ENCODE peak calls at places on chromosomes 5 and 9, in six cellular contexts. G, N, E, I, V and F are unnamed samples.

GRCh38 chr5:180343846-180344327 is 9.2 kb downstream of the GFPT2 start:
- DNase-seq in N (no peak), G (no peak), E (no peak), I (no peak), V (no peak), F (no peak)

GRCh38 chr9:34512131-34513078 is 10.4 kb downstream of the ENHO start:
- DNase-seq in N (no peak), E (no peak), I (no peak), G (peak; percentile 29), V (no peak), F (no peak)

GRCh38 chr5:149002761-149003689 is 59.8 kb downstream of the SH3TC2 start:
- DNase-seq in G (no peak), V (peak; percentile 23), N (no peak), I (no peak), E (no peak), F (no peak)

GRCh38 chr9:71308454-71308853 is 187.0 kb upstream of the TRPM3 start:
- DNase-seq in G (no peak), N (no peak), I (no peak), V (no peak), E (no peak), F (no peak)

GRCh38 chr5:113804943-113805342 is 291.4 kb downstream of the YTHDC2 start:
- DNase-seq in I (no peak), V (no peak), E (no peak), N (no peak), G (no peak), F (no peak)

GRCh38 chr5:179409806-179410205 is 64.5 kb upstream of the ADAMTS2 start:
- DNase-seq in E (no peak), G (no peak), N (no peak), V (no peak), I (no peak), F (no peak)

GRCh38 chr5:73393606-73394489 is 54.7 kb downstream of the FOXD1 start:
- DNase-seq in E (no peak), V (no peak), G (no peak), I (no peak), N (peak; percentile 62), F (no peak)

GRCh38 chr5:85921590-85921989 is 696.2 kb upstream of the COX7C start:
- DNase-seq in E (no peak), G (no peak), V (no peak), N (no peak), I (no peak), F (no peak)

GRCh38 chr5:51387854-51388320 is 4.6 kb downstream of the ISL1 start:
- DNase-seq in V (no peak), N (no peak), G (no peak), E (no peak), I (peak; percentile 62), F (no peak)

GRCh38 chr9:132638240-132638639 is 31.5 kb downstream of the DDX31 start:
- DNase-seq in G (no peak), I (no peak), V (no peak), N (no peak), E (no peak), F (no peak)

GRCh38 chr5:15791274-15791673 is 291.3 kb downstream of the FBXL7 start:
- DNase-seq in E (no peak), N (no peak), V (no peak), I (no peak), G (no peak), F (no peak)

GRCh38 chr9:125700791-125701190 is 6.2 kb downstream of the MAPKAP1 start:
- DNase-seq in N (peak; percentile 25), E (no peak), I (no peak), V (no peak), G (no peak), F (no peak)

GRCh38 chr5:19855453-19855852 is 132.5 kb downstream of the CDH18 start:
- DNase-seq in N (peak; percentile 24), I (no peak), E (no peak), G (no peak), V (no peak), F (no peak)

GRCh38 chr9:15277400-15278137 is 29.4 kb downstream of the TTC39B start:
- DNase-seq in E (no peak), N (no peak), I (no peak), G (no peak), V (peak; percentile 15), F (peak; percentile 16)

GRCh38 chr5:81772488-81772887 is 21.6 kb upstream of the SSBP2 start:
- DNase-seq in N (no peak), E (no peak), V (no peak), I (no peak), G (no peak), F (no peak)

GRCh38 chr5:107813559-107813958 is 142.8 kb upstream of the EFNA5 start:
- DNase-seq in V (no peak), I (no peak), N (no peak), G (no peak), E (no peak), F (no peak)

GRCh38 chr9:127520941-127521918 is 69.9 kb downstream of the LRSAM1 start:
- DNase-seq in I (no peak), G (no peak), V (no peak), N (no peak), E (no peak), F (no peak)

GRCh38 chr9:106916491-106917235 is 53.7 kb downstream of the ZNF462 start:
- DNase-seq in E (peak; percentile 66), G (no peak), V (peak; percentile 84), N (no peak), I (no peak), F (no peak)

GRCh38 chr5:38922199-38922598 is 76.4 kb downstream of the OSMR start:
- DNase-seq in G (no peak), N (peak; percentile 35), I (peak; percentile 29), V (peak; percentile 20), E (peak; percentile 46), F (peak; percentile 32)

GRCh38 chr9:95570150-95570549 is 53.4 kb upstream of the PTCH1 start:
- DNase-seq in I (no peak), V (no peak), G (no peak), N (no peak), E (no peak), F (no peak)

GRCh38 chr9:122394265-122395242 is 23.7 kb downstream of the PTGS1 start:
- DNase-seq in G (no peak), E (no peak), V (no peak), N (no peak), I (no peak), F (no peak)

GRCh38 chr9:124010665-124011321 is 775 bp upstream of the LHX2 start:
- DNase-seq in N (peak; percentile 38), I (no peak), G (peak; percentile 55), V (no peak), E (no peak), F (no peak)

GRCh38 chr9:2109066-2109650 is 94.0 kb downstream of the SMARCA2 start:
- DNase-seq in E (no peak), I (no peak), N (no peak), V (no peak), G (no peak), F (peak; percentile 65)

GRCh38 chr5:107790671-107791070 is 119.9 kb upstream of the EFNA5 start:
- DNase-seq in G (no peak), I (no peak), V (no peak), N (no peak), E (no peak), F (no peak)

GRCh38 chr5:113678924-113679575 is 165.6 kb downstream of the YTHDC2 start:
- DNase-seq in N (peak; percentile 42), E (peak; percentile 5), G (no peak), V (peak; percentile 42), I (no peak), F (peak; percentile 6)